ENCODE peak calls at places on chromosomes 11 and 22, in five cellular contexts. B is PC-3; Z is sigmoid colon; K is activated effector memory CD4-positive, alpha-beta T cell treated with Interleukin-2 at 50 U/mL for 16 hours; M is HEK293T. V is an unnamed sample.

GRCh38 chr11:116502641-116503061 is 270.1 kb downstream of the BUD13 start:
- DNase-seq in B (no peak), Z (no peak), K (no peak), M (no peak), V (no peak)

GRCh38 chr11:61996933-61997332 is 29.5 kb upstream of the FTH1 start:
- DNase-seq in B (no peak), Z (no peak), K (no peak), M (no peak), V (no peak)

GRCh38 chr11:44760917-44761545 is 34.3 kb downstream of the TSPAN18 start:
- DNase-seq in B (peak; percentile 60), Z (peak; percentile 84), K (no peak), M (no peak), V (peak; percentile 40)

GRCh38 chr22:37381489-37381888 is 45.8 kb downstream of the ELFN2 start:
- DNase-seq in B (no peak), Z (no peak), K (no peak), M (no peak), V (no peak)

GRCh38 chr22:39574779-39575551 is 4.4 kb downstream of the CACNA1I start:
- DNase-seq in B (peak; percentile 86), Z (no peak), K (no peak), M (no peak), V (peak; percentile 91)

GRCh38 chr11:103053997-103054396 is 38.0 kb downstream of the DCUN1D5 start:
- DNase-seq in B (no peak), Z (no peak), K (no peak), M (no peak), V (no peak)

GRCh38 chr11:31987118-31988005 is 103.5 kb upstream of the RCN1 start:
- DNase-seq in B (no peak), Z (no peak), K (no peak), M (no peak), V (no peak)

GRCh38 chr22:19429950-19430889 is 1.3 kb downstream of the HIRA start:
- DNase-seq in B (peak; percentile 7), Z (no peak), K (no peak), M (peak; percentile 35), V (peak; percentile 32)

GRCh38 chr22:45608763-45609180 is 62.9 kb upstream of the ATXN10 start:
- DNase-seq in B (peak; percentile 87), Z (no peak), K (no peak), M (no peak), V (peak; percentile 98)

GRCh38 chr11:44607324-44607962 is 42.0 kb downstream of the CD82 start:
- DNase-seq in B (no peak), Z (no peak), K (no peak), M (no peak), V (no peak)

GRCh38 chr11:9675691-9676090 is 11.8 kb downstream of the SWAP70 start:
- DNase-seq in B (no peak), Z (no peak), K (no peak), M (no peak), V (no peak)

GRCh38 chr11:83721286-83721685 is 435.1 kb upstream of the CCDC90B start:
- DNase-seq in B (peak; percentile 35), Z (no peak), K (no peak), M (no peak), V (peak; percentile 11)